ENCODE peak calls at places on chromosomes 3 and 15, in nine cellular contexts. Z, G, Y, I, U, P, T, H and S are unnamed samples.
A peak's percentile ranks its signal among the peaks of the same experiment; 100 is the strongest.

GRCh38 chr3:87006844-87007439 is 16.0 kb upstream of the VGLL3 start:
- DNase-seq in Z (peak; percentile 67), G (no peak), Y (no peak), I (no peak), U (no peak), P (peak; percentile 52), T (no peak), H (no peak), S (no peak)

GRCh38 chr15:100665570-100665969 is 63.2 kb downstream of the ASB7 start:
- DNase-seq in Z (peak; percentile 67), G (no peak), Y (no peak), I (peak; percentile 83), U (no peak), P (no peak), T (no peak), H (no peak), S (no peak)

GRCh38 chr3:79148786-79149185 is 619.0 kb downstream of the ROBO1 start:
- DNase-seq in Z (no peak), G (no peak), Y (no peak), I (no peak), U (no peak), P (no peak), T (no peak), H (no peak), S (no peak)

GRCh38 chr3:104717828-104718196 is 648.9 kb upstream of the ALCAM start:
- DNase-seq in Z (peak; percentile 9), G (no peak), Y (no peak), I (no peak), U (no peak), P (no peak), T (no peak), H (no peak), S (no peak)

GRCh38 chr15:55654541-55654940 is 66.4 kb upstream of the PYGO1 start:
- DNase-seq in Z (peak; percentile 74), G (no peak), Y (no peak), I (no peak), U (no peak), P (peak; percentile 11), T (no peak), H (no peak), S (no peak)

GRCh38 chr3:150811984-150812383 is 49.0 kb upstream of the SIAH2 start:
- DNase-seq in Z (no peak), G (no peak), Y (no peak), I (no peak), U (no peak), P (no peak), T (no peak), H (no peak), S (no peak)

GRCh38 chr15:78944669-78945407 is at the start of gene CTSH:
- DNase-seq in Z (peak; percentile 13), G (peak; percentile 97), Y (peak; percentile 96), I (peak; percentile 94), U (peak; percentile 83), P (peak; percentile 65), T (peak; percentile 96), H (peak; percentile 82), S (peak; percentile 85)

GRCh38 chr3:69772152-69772867 is 33.0 kb downstream of the MITF start:
- DNase-seq in Z (no peak), G (no peak), Y (no peak), I (no peak), U (no peak), P (no peak), T (no peak), H (no peak), S (no peak)

GRCh38 chr3:168094580-168094876 is 1.2 kb downstream of the GOLIM4 start:
- DNase-seq in Z (no peak), G (no peak), Y (peak; percentile 88), I (no peak), U (peak; percentile 69), P (no peak), T (no peak), H (no peak), S (no peak)

GRCh38 chr3:168096210-168096795 is 579 bp upstream of the GOLIM4 start:
- DNase-seq in Z (peak; percentile 94), G (peak; percentile 86), Y (peak; percentile 83), I (peak; percentile 86), U (peak; percentile 86), P (peak; percentile 91), T (peak; percentile 47), H (no peak), S (peak; percentile 65)

GRCh38 chr3:168093790-168094189 is 1.9 kb downstream of the GOLIM4 start:
- DNase-seq in Z (peak; percentile 39), G (no peak), Y (no peak), I (no peak), U (no peak), P (no peak), T (no peak), H (no peak), S (no peak)

GRCh38 chr3:168095611-168096209 is at the start of gene GOLIM4:
- DNase-seq in Z (peak; percentile 98), G (peak; percentile 99), Y (peak; percentile 98), I (peak; percentile 98), U (peak; percentile 98), P (peak; percentile 97), T (peak; percentile 95), H (peak; percentile 94), S (peak; percentile 95)

DNA sequence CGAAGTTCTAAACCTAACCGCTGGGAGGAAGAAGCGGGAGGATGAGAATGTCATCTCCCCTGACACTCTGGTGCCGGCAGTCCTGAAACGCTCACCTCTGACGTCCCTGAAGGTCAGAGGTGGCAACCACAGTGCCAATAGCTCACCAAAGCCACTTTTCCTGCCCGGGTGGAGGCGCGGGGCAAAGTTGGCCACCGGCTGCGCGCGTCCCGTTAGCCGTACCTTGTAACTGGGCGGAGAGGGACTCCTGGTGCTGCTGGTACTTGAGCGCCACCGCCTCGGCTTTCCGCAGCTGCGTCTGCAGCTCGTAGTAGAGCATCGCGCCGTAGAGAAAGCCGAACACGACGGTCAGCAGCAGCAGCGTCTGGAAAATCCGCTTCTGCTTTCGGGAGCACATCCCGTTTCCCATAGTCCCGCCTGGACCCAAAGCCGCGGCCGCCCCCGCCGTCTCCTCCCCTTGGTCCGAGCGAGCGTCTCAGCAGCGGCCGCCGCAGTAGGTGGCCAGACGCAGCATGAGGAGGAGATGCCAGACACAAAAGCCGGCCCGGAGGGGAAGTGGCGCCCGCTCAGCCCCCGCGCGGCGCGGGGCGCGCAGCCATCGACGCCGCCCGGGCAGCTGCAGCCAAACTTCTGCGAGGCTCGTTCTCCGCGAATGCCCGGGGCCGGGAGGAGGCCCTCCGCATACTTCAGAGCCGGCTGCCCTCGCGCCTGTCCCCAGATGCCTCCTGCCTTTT is 680 bp downstream of the GOLIM4 start:
- DNase-seq in Z (peak; percentile 71), G (peak; percentile 68), Y (peak; percentile 91), I (peak; percentile 90), U (peak; percentile 71), P (peak; percentile 71), T (peak; percentile 72), H (peak; percentile 31), S (peak; percentile 50)
- TF ChIP-seq CTCF in Z (peak; percentile 29), G (no peak), Y (no peak), I (no peak), U (peak; percentile 25), P (no peak), T (peak; percentile 26), H (no peak), S (peak; percentile 24)

DNA sequence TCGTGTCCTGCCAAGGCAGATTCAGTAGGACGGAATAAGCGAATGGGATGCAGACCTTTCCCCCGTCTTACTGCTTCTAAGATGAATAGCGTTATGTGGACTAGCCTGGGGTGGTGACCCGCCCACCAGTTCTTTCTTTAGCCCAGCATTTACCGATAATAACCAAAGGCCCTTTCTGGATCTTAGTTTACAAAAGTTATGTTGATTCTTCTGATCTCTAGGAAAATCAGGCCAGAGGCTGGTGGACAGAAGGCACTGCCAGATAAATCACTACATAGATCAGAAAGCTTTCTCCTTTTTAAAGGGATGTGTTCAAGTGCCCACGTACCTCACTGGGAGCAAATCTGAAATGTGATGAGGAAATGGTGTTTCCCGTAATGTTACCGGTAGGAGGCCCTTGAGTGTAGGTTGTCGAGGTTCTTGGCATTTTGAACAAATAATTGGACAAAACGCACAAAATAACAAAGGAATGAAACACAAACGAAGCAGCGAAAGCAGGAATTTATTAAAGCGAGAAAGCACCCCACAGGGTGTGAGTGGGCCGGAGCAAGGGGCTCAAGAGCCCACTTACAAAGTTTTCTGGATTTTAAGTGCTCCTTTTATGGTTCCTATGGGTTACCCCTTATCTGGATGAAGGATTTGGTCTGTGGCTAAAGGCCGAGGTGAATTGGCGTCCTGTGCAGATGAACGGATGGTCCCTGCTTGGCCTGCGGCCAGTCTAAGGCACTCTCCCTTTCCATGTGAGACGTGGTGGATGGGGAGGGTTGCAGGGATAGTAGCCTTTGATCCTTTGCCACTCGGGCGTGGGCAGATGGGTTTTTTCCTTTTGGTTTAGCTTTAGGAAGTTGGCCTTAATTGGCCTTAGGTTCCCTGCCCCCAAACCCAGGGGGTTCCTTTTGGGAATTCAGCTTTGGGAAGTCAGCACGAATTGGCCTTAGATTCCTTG is 977 bp downstream of the SNX1 start:
- DNase-seq in Z (no peak), G (peak; percentile 15), Y (no peak), I (no peak), U (peak; percentile 5), P (peak; percentile 49), T (no peak), H (no peak), S (peak; percentile 53)
- TF ChIP-seq CTCF in Z (peak; percentile 29), G (no peak), Y (no peak), I (no peak), U (peak; percentile 27), P (no peak), T (no peak), H (no peak), S (peak; percentile 33)

DNA sequence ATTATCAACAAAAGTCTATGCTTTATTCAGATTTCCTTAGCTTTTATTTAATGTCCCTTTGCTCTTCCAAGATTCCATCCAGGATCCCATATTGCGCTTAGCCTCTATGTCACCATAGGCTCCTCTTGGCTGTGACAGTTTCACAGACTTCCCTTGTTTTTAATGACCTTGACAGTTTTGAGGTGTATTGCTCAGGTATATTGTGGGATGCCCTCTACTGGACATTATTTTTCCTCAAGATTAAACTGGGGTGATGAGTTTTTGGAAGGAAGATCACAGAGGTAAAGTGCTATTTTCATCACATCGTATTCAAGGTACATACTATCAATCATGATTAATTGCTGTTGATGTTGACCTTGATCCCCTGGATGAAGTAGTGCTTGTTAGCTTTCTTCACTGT is 99.1 kb upstream of the SMAD3 start:
- DNase-seq in Z (no peak), G (no peak), Y (no peak), I (no peak), U (no peak), P (no peak), T (no peak), H (no peak), S (no peak)
- TF ChIP-seq CTCF in Z (peak; percentile 27), G (no peak), Y (no peak), I (no peak), U (peak; percentile 4), P (peak; percentile 52), T (peak; percentile 1), H (no peak), S (no peak)

GRCh38 chr15:57861039-57861638 is 154.6 kb downstream of the POLR2M start:
- DNase-seq in Z (peak; percentile 80), G (peak; percentile 61), Y (no peak), I (no peak), U (peak; percentile 71), P (peak; percentile 74), T (peak; percentile 17), H (peak; percentile 37), S (peak; percentile 3)

GRCh38 chr15:57857871-57858270 is 151.4 kb downstream of the POLR2M start:
- DNase-seq in Z (no peak), G (no peak), Y (no peak), I (no peak), U (no peak), P (no peak), T (no peak), H (no peak), S (no peak)

GRCh38 chr15:57862761-57863160 is 156.2 kb downstream of the POLR2M start:
- DNase-seq in Z (no peak), G (no peak), Y (no peak), I (no peak), U (no peak), P (no peak), T (no peak), H (no peak), S (no peak)

GRCh38 chr15:57861805-57862586 is 155.5 kb downstream of the POLR2M start:
- DNase-seq in Z (peak; percentile 81), G (no peak), Y (no peak), I (no peak), U (no peak), P (no peak), T (no peak), H (no peak), S (no peak)

DNA sequence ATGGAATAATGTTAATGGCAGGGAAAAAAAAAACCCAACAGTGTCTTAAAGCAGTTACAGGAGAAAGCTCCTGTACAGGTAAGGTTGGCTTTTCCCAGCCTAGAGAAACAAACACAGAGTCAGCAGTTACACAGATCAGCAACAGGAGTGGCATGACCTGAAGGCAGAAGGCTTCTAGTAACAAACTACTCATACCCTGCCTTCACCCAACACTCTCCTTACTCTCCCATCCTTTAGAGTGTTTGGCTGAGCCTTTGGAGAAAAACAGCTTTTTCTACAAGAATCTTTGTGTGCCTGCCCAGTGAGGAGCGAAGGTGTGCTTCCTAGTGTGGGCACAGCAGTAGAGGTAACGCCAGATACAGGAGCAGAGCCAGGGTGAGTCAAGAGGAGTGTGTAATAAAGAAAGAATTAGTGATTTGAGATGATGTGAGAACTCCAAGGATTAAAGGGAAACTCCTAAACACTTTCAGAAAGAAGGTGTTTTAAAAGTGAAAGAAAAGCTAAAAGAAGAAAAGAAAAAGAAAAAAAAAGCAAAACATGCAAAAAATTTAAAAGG is 152.7 kb downstream of the POLR2M start:
- DNase-seq in Z (no peak), G (no peak), Y (no peak), I (no peak), U (no peak), P (no peak), T (no peak), H (no peak), S (no peak)
- TF ChIP-seq CTCF in Z (no peak), G (no peak), Y (no peak), I (no peak), U (no peak), P (no peak), T (no peak), H (no peak), S (no peak)